ENCODE peak calls at places on chromosomes 5 and 9, in five cellular contexts. N, P, S, E and H are unnamed samples.

GRCh38 chr9:99762470-99762869 is 59.2 kb upstream of the NR4A3 start:
- DNase-seq in N (no peak), P (no peak), S (no peak), E (no peak), H (no peak)

GRCh38 chr5:149757956-149758355 is 27.8 kb downstream of the PPARGC1B start:
- DNase-seq in N (no peak), P (no peak), S (peak), E (no peak), H (no peak)

GRCh38 chr9:97475079-97475478 is 26.4 kb upstream of the TMOD1 start:
- DNase-seq in N (no peak), P (peak), S (no peak), E (no peak), H (peak)

GRCh38 chr9:136078498-136079011 is 16.5 kb downstream of the NACC2 start:
- DNase-seq in N (no peak), P (no peak), S (peak), E (no peak), H (no peak)

GRCh38 chr5:68122439-68122906 is 93.1 kb upstream of the PIK3R1 start:
- DNase-seq in N (no peak), P (no peak), S (no peak), E (no peak), H (no peak)

GRCh38 chr9:136206602-136207333 is 1.8 kb upstream of the LHX3 start:
- DNase-seq in N (no peak), P (no peak), S (no peak), E (no peak), H (no peak)

GRCh38 chr5:1255081-1255561 is 29.9 kb downstream of the SLC6A18 start:
- DNase-seq in N (no peak), P (no peak), S (no peak), E (no peak), H (no peak)

GRCh38 chr9:76658510-76659231 is 105.6 kb upstream of the PCA3 start:
- DNase-seq in N (no peak), P (peak), S (no peak), E (no peak), H (peak)

GRCh38 chr9:113609562-113610318 is 146.2 kb downstream of the RGS3 start:
- DNase-seq in N (peak), P (no peak), S (peak), E (no peak), H (no peak)

GRCh38 chr9:90741036-90741435 is 60.6 kb upstream of the SYK start:
- DNase-seq in N (no peak), P (no peak), S (no peak), E (no peak), H (no peak)

GRCh38 chr5:159639590-159639989 is 276.7 kb upstream of the ADRA1B start:
- DNase-seq in N (no peak), P (no peak), S (no peak), E (no peak), H (no peak)

GRCh38 chr5:79636981-79637733 is 24.9 kb downstream of the TENT2 start:
- DNase-seq in N (no peak), P (peak), S (no peak), E (no peak), H (no peak)

GRCh38 chr9:73037613-73038012 is 84.8 kb upstream of the ALDH1A1 start:
- DNase-seq in N (no peak), P (peak), S (no peak), E (no peak), H (peak)

GRCh38 chr9:133048595-133048994 is 13.2 kb upstream of the CEL start:
- DNase-seq in N (peak), P (peak), S (no peak), E (no peak), H (peak)

DNA sequence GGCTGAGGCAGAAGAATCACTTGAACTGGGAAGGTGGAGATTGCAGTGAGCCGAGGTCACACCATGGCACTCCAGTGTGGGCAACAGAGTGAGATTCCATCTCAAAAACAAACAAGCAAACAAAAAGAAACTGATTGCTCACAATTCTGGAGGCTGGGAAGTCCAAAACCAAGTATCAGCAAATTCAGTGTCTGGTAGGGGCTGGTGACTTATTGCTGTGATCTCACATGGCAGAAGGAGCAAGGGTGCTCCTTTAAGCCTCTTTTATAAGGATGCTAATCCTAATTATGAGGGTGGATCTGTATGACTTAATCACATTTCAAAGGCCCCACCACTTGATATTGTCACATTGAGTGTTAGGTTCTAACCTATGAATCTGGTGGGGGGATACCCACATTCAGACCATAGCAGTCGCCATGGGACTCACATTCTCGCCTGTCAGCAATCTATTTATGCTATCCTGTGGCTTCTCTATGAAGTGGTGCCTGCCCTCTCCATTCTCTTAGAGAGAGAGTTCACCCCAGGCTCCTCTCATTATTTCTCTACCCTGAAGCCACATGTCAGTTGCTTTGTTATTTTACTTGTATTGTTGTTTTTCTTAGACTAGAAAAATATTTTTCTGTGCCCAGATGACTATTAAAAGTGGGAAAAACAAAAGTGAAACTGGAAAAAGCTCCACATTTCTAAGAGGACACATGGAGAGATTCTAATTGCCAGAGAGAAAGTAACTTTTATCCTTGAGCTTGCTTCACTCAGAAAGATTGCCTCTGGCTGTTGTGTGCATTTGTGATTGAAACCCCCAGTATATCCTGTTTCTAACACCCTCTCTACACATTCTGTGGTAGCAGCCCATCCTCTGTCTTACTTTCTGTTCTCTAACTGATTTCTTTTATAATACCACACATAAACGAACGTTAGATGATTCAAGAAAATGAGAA is 18.8 kb upstream of the PRLR start:
- DNase-seq in N (no peak), P (no peak), S (no peak), E (no peak), H (no peak)
- H3K4me3 ChIP-seq in N (no peak), P (no peak), S (no peak), E (no peak), H (no peak)

GRCh38 chr5:177555228-177555627 is 865 bp upstream of the FAM193B start:
- DNase-seq in N (no peak), P (no peak), S (no peak), E (no peak), H (no peak)
- H3K4me3 ChIP-seq in N (no peak), P (no peak), S (no peak), E (no peak), H (no peak)

GRCh38 chr5:124599048-124599973 is 147.1 kb downstream of the ZNF608 start:
- DNase-seq in N (no peak), P (peak), S (no peak), E (no peak), H (peak)
- H3K4me3 ChIP-seq in N (no peak), P (no peak), S (no peak), E (no peak), H (no peak)

GRCh38 chr9:36150529-36151305 is 14.2 kb downstream of the GLIPR2 start:
- DNase-seq in N (no peak), P (no peak), S (no peak), E (no peak), H (peak)
- H3K4me3 ChIP-seq in N (no peak), P (no peak), S (no peak), E (no peak), H (no peak)

GRCh38 chr5:141815796-141816180 is 62.4 kb downstream of the PCDH1 start:
- DNase-seq in N (no peak), P (no peak), S (no peak), E (no peak), H (no peak)
- H3K4me3 ChIP-seq in N (no peak), P (no peak), S (no peak), E (no peak), H (no peak)

GRCh38 chr5:142522983-142523382 is 162.9 kb downstream of the FGF1 start:
- DNase-seq in N (no peak), P (no peak), S (no peak), E (no peak), H (no peak)
- H3K4me3 ChIP-seq in N (no peak), P (no peak), S (no peak), E (no peak), H (no peak)

DNA sequence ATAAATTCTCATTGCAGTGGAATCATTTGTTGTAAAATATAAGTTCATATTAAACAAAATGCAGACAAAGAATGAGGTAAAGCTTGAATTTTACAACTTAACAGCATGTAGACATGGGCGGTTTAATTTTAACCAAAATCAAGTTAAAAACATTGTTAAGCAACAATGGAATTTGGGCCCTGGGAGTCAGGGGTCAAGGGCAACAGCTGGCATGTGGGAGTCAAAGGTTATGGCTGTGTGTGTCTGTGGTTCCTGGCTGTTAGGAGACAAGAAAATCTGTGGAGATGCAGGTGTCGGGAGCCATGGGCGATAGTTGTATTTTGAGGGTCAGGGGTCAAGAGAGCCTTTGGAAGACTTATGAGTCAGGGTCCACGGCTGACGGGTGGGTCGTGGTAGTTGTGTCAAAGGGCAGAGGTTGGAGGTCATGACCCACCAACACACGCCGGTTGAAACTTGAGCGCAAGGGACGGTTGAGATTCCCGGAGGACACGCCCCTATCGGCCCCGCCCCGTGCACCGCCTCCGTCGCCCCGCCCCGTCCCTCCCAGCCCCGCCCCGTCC is 443 bp upstream of the RANBP17 start:
- DNase-seq in N (no peak), P (peak), S (no peak), E (no peak), H (no peak)
- H3K4me3 ChIP-seq in N (no peak), P (peak), S (peak), E (no peak), H (peak)

GRCh38 chr5:33371660-33372059 is 69.1 kb upstream of the TARS1 start:
- DNase-seq in N (no peak), P (no peak), S (no peak), E (no peak), H (peak)
- H3K4me3 ChIP-seq in N (no peak), P (no peak), S (no peak), E (no peak), H (no peak)

DNA sequence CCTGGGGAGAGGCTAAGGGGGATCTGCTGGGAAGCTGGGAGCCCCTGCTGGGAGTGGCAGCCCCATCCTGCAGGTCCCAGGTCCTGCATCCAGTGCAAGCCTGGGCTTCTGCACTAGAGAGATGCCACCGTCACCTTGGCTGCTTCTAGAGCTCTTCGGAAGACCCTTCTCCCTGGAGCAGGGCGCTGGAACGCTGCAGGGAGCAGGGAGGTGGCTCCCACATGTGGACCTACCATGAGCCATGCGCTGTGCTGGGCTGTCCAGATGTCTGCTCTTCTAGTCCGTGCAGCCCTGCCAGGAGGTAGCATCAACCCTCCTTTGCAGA is 90.9 kb upstream of the PHYKPL start:
- DNase-seq in N (no peak), P (no peak), S (peak), E (no peak), H (no peak)
- H3K4me3 ChIP-seq in N (no peak), P (no peak), S (no peak), E (no peak), H (no peak)

GRCh38 chr9:89482056-89482784 is 15.7 kb downstream of the SEMA4D start:
- DNase-seq in N (no peak), P (no peak), S (no peak), E (no peak), H (no peak)
- H3K4me3 ChIP-seq in N (no peak), P (no peak), S (no peak), E (no peak), H (no peak)